ENCODE peak calls at places on chromosomes 4 and X, in eight cellular contexts. One of them, this sample, is unnamed.
A peak's percentile ranks its signal among the peaks of the same experiment; 100 is the strongest.

GRCh38 chr4:8244931-8245460 is 24.6 kb upstream of the HTRA3 start:
- DNase-seq in KG1: no peak
- DNase-seq in neural crest cell: no peak
- DNase-seq in stimulated activated naive CD8-positive, alpha-beta T cell treated with anti-CD3 and anti-CD28 coated beads, Interleukin-15, Interleukin-2, amounts not matched to agents 100 U/mL and 50 U/mL, for 24 hours: no peak
- DNase-seq in NCI-H1048: no peak
- DNase-seq in nucleus accumbens: no peak
- DNase-seq in foreskin fibroblast: no peak
- DNase-seq in activated CD4-positive, alpha-beta T cell treated with anti-CD3 and anti-CD28 coated beads for 24 hours: no peak
- DNase-seq in this sample: no peak

GRCh38 chr4:113756005-113756410 is 5.5 kb downstream of the CAMK2D start:
- DNase-seq in KG1: no peak
- DNase-seq in neural crest cell: no peak
- DNase-seq in stimulated activated naive CD8-positive, alpha-beta T cell treated with anti-CD3 and anti-CD28 coated beads, Interleukin-15, Interleukin-2, amounts not matched to agents 100 U/mL and 50 U/mL, for 24 hours: no peak
- DNase-seq in NCI-H1048: peak; percentile 86
- DNase-seq in nucleus accumbens: no peak
- DNase-seq in foreskin fibroblast: peak; percentile 82
- DNase-seq in activated CD4-positive, alpha-beta T cell treated with anti-CD3 and anti-CD28 coated beads for 24 hours: no peak
- DNase-seq in this sample: no peak

GRCh38 chr4:47668810-47669408 is 169.0 kb downstream of the CORIN start:
- DNase-seq in KG1: peak; percentile 5
- DNase-seq in neural crest cell: peak; percentile 17
- DNase-seq in stimulated activated naive CD8-positive, alpha-beta T cell treated with anti-CD3 and anti-CD28 coated beads, Interleukin-15, Interleukin-2, amounts not matched to agents 100 U/mL and 50 U/mL, for 24 hours: peak; percentile 7
- DNase-seq in NCI-H1048: peak; percentile 12
- DNase-seq in nucleus accumbens: no peak
- DNase-seq in foreskin fibroblast: peak; percentile 81
- DNase-seq in activated CD4-positive, alpha-beta T cell treated with anti-CD3 and anti-CD28 coated beads for 24 hours: no peak
- DNase-seq in this sample: no peak

GRCh38 chr4:117134386-117134785 is 49.0 kb upstream of the TRAM1L1 start:
- DNase-seq in KG1: no peak
- DNase-seq in neural crest cell: no peak
- DNase-seq in stimulated activated naive CD8-positive, alpha-beta T cell treated with anti-CD3 and anti-CD28 coated beads, Interleukin-15, Interleukin-2, amounts not matched to agents 100 U/mL and 50 U/mL, for 24 hours: no peak
- DNase-seq in NCI-H1048: no peak
- DNase-seq in nucleus accumbens: no peak
- DNase-seq in foreskin fibroblast: peak; percentile 62
- DNase-seq in activated CD4-positive, alpha-beta T cell treated with anti-CD3 and anti-CD28 coated beads for 24 hours: no peak
- DNase-seq in this sample: no peak

GRCh38 chrX:39729834-39730670 is 367.7 kb downstream of the BCOR start:
- DNase-seq in KG1: no peak
- DNase-seq in neural crest cell: peak; percentile 48
- DNase-seq in stimulated activated naive CD8-positive, alpha-beta T cell treated with anti-CD3 and anti-CD28 coated beads, Interleukin-15, Interleukin-2, amounts not matched to agents 100 U/mL and 50 U/mL, for 24 hours: no peak
- DNase-seq in NCI-H1048: no peak
- DNase-seq in nucleus accumbens: no peak
- DNase-seq in foreskin fibroblast: no peak
- DNase-seq in activated CD4-positive, alpha-beta T cell treated with anti-CD3 and anti-CD28 coated beads for 24 hours: no peak
- DNase-seq in this sample: no peak

GRCh38 chr4:99117876-99118693 is 26.0 kb downstream of the ADH4 start:
- DNase-seq in KG1: peak; percentile 7
- DNase-seq in neural crest cell: no peak
- DNase-seq in stimulated activated naive CD8-positive, alpha-beta T cell treated with anti-CD3 and anti-CD28 coated beads, Interleukin-15, Interleukin-2, amounts not matched to agents 100 U/mL and 50 U/mL, for 24 hours: no peak
- DNase-seq in NCI-H1048: no peak
- DNase-seq in nucleus accumbens: no peak
- DNase-seq in foreskin fibroblast: peak; percentile 28
- DNase-seq in activated CD4-positive, alpha-beta T cell treated with anti-CD3 and anti-CD28 coated beads for 24 hours: no peak
- DNase-seq in this sample: no peak

GRCh38 chr4:40952672-40953071 is 202.9 kb downstream of the NSUN7 start:
- DNase-seq in KG1: no peak
- DNase-seq in neural crest cell: no peak
- DNase-seq in stimulated activated naive CD8-positive, alpha-beta T cell treated with anti-CD3 and anti-CD28 coated beads, Interleukin-15, Interleukin-2, amounts not matched to agents 100 U/mL and 50 U/mL, for 24 hours: no peak
- DNase-seq in NCI-H1048: no peak
- DNase-seq in nucleus accumbens: no peak
- DNase-seq in foreskin fibroblast: no peak
- DNase-seq in activated CD4-positive, alpha-beta T cell treated with anti-CD3 and anti-CD28 coated beads for 24 hours: no peak
- DNase-seq in this sample: no peak

GRCh38 chr4:5930456-5930855 is 37.6 kb upstream of the CRMP1 start:
- DNase-seq in KG1: no peak
- DNase-seq in neural crest cell: no peak
- DNase-seq in stimulated activated naive CD8-positive, alpha-beta T cell treated with anti-CD3 and anti-CD28 coated beads, Interleukin-15, Interleukin-2, amounts not matched to agents 100 U/mL and 50 U/mL, for 24 hours: no peak
- DNase-seq in NCI-H1048: no peak
- DNase-seq in nucleus accumbens: no peak
- DNase-seq in foreskin fibroblast: no peak
- DNase-seq in activated CD4-positive, alpha-beta T cell treated with anti-CD3 and anti-CD28 coated beads for 24 hours: no peak
- DNase-seq in this sample: no peak

GRCh38 chr4:123299212-123299651 is 97.4 kb upstream of the SPRY1 start:
- DNase-seq in KG1: no peak
- DNase-seq in neural crest cell: no peak
- DNase-seq in stimulated activated naive CD8-positive, alpha-beta T cell treated with anti-CD3 and anti-CD28 coated beads, Interleukin-15, Interleukin-2, amounts not matched to agents 100 U/mL and 50 U/mL, for 24 hours: no peak
- DNase-seq in NCI-H1048: no peak
- DNase-seq in nucleus accumbens: no peak
- DNase-seq in foreskin fibroblast: peak; percentile 80
- DNase-seq in activated CD4-positive, alpha-beta T cell treated with anti-CD3 and anti-CD28 coated beads for 24 hours: no peak
- DNase-seq in this sample: no peak

GRCh38 chrX:39816871-39817731 is 280.7 kb downstream of the BCOR start:
- DNase-seq in KG1: no peak
- DNase-seq in neural crest cell: no peak
- DNase-seq in stimulated activated naive CD8-positive, alpha-beta T cell treated with anti-CD3 and anti-CD28 coated beads, Interleukin-15, Interleukin-2, amounts not matched to agents 100 U/mL and 50 U/mL, for 24 hours: no peak
- DNase-seq in NCI-H1048: no peak
- DNase-seq in nucleus accumbens: no peak
- DNase-seq in foreskin fibroblast: peak; percentile 62
- DNase-seq in activated CD4-positive, alpha-beta T cell treated with anti-CD3 and anti-CD28 coated beads for 24 hours: no peak
- DNase-seq in this sample: no peak

GRCh38 chrX:139828037-139828436 is 104.8 kb downstream of the ATP11C start:
- DNase-seq in KG1: no peak
- DNase-seq in neural crest cell: no peak
- DNase-seq in stimulated activated naive CD8-positive, alpha-beta T cell treated with anti-CD3 and anti-CD28 coated beads, Interleukin-15, Interleukin-2, amounts not matched to agents 100 U/mL and 50 U/mL, for 24 hours: no peak
- DNase-seq in NCI-H1048: no peak
- DNase-seq in nucleus accumbens: no peak
- DNase-seq in foreskin fibroblast: no peak
- DNase-seq in activated CD4-positive, alpha-beta T cell treated with anti-CD3 and anti-CD28 coated beads for 24 hours: no peak
- DNase-seq in this sample: no peak

This sample was measured in activated gamma-delta T cell treated with anti-CD3 and anti-CD28 coated beads, Interleukin-2, amount 50 U/mL, for 16 hours.